ENCODE peak calls at places on chromosomes 16 and 17, in four cellular contexts. D is GM23338, H is A549, X is HCT116. J is an unnamed sample.

GRCh38 chr16:68345958-68346635 is 35.3 kb downstream of the PRMT7 start:
- DNase-seq in D (no peak), H (no peak), X (no peak), J (no peak)

GRCh38 chr17:50708050-50709000 is 611 bp upstream of the ANKRD40 start:
- DNase-seq in D (no peak), H (peak; percentile 44), X (no peak), J (no peak)

GRCh38 chr16:22027633-22028032 is 19.7 kb downstream of the MOSMO start:
- DNase-seq in D (no peak), H (no peak), X (no peak), J (no peak)

GRCh38 chr16:85396879-85397871 is 215.9 kb upstream of the GSE1 start:
- DNase-seq in D (peak; percentile 54), H (peak; percentile 28), X (no peak), J (peak; percentile 75)

GRCh38 chr17:32913593-32913992 is 14.4 kb upstream of the TMEM98 start:
- DNase-seq in D (no peak), H (no peak), X (no peak), J (no peak)

GRCh38 chr17:80755650-80756405 is 211.2 kb downstream of the RPTOR start:
- DNase-seq in D (peak; percentile 62), H (no peak), X (no peak), J (peak; percentile 29)

GRCh38 chr16:3282103-3282746 is 1.1 kb upstream of the ZNF263 start:
- DNase-seq in D (peak; percentile 87), H (no peak), X (no peak), J (no peak)

GRCh38 chr16:10242076-10242475 is 59.8 kb upstream of the GRIN2A start:
- DNase-seq in D (no peak), H (no peak), X (no peak), J (no peak)

GRCh38 chr17:73228748-73229236 is 32.9 kb downstream of the CPSF4L start:
- DNase-seq in D (peak; percentile 36), H (peak; percentile 70), X (peak; percentile 36), J (peak; percentile 54)

GRCh38 chr17:34416116-34416515 is 53.1 kb upstream of the CCL1 start:
- DNase-seq in D (no peak), H (no peak), X (no peak), J (no peak)

GRCh38 chr16:16093625-16094332 is 129.5 kb downstream of the ABCC6 start:
- DNase-seq in D (no peak), H (no peak), X (no peak), J (no peak)

GRCh38 chr16:86783626-86784266 is 205.4 kb downstream of the FOXL1 start:
- DNase-seq in D (no peak), H (no peak), X (no peak), J (no peak)

GRCh38 chr17:50779747-50780363 is 12.5 kb upstream of the ANKRD40CL start:
- DNase-seq in D (no peak), H (no peak), X (no peak), J (no peak)

GRCh38 chr16:10923650-10924214 is 18.5 kb downstream of the DEXI start:
- DNase-seq in D (no peak), H (no peak), X (no peak), J (no peak)

GRCh38 chr16:84763629-84764028 is 56.2 kb upstream of the CRISPLD2 start:
- DNase-seq in D (peak; percentile 42), H (no peak), X (no peak), J (no peak)

GRCh38 chr16:12896562-12896961 is 4.8 kb upstream of the SHISA9 start:
- DNase-seq in D (peak; percentile 90), H (peak; percentile 60), X (peak; percentile 32), J (peak; percentile 29)

GRCh38 chr17:21168555-21168865 is 41.7 kb downstream of the DHRS7B start:
- DNase-seq in D (no peak), H (no peak), X (no peak), J (no peak)

GRCh38 chr16:81005644-81006471 is 827 bp downstream of the CMC2 start:
- DNase-seq in D (peak; percentile 46), H (peak; percentile 57), X (peak; percentile 21), J (no peak)

GRCh38 chr17:58822148-58823050 is 66.7 kb downstream of the PPM1E start:
- DNase-seq in D (no peak), H (no peak), X (no peak), J (no peak)

GRCh38 chr17:27540300-27541105 is 84.3 kb downstream of the KSR1 start:
- DNase-seq in D (no peak), H (peak; percentile 97), X (no peak), J (no peak)

GRCh38 chr17:77916771-77917481 is 41.6 kb upstream of the TNRC6C start:
- DNase-seq in D (no peak), H (no peak), X (no peak), J (no peak)

GRCh38 chr16:47424846-47425245 is 36.0 kb downstream of the ITFG1 start:
- DNase-seq in D (peak; percentile 64), H (peak; percentile 5), X (no peak), J (no peak)

GRCh38 chr17:4980644-4981216 is 6.7 kb downstream of the CAMTA2 start:
- DNase-seq in D (peak; percentile 95), H (peak; percentile 65), X (no peak), J (peak; percentile 60)

GRCh38 chr16:27640277-27640600 is 90.3 kb downstream of the KATNIP start:
- DNase-seq in D (peak; percentile 44), H (no peak), X (no peak), J (no peak)

GRCh38 chr16:4005281-4005680 is 111.0 kb downstream of the ADCY9 start:
- DNase-seq in D (no peak), H (no peak), X (no peak), J (no peak)

GRCh38 chr16:35391328-35391727 is 1931.9 kb downstream of the TP53TG3F start:
- DNase-seq in D (peak; percentile 32), H (peak; percentile 40), X (peak; percentile 6), J (no peak)

DNA sequence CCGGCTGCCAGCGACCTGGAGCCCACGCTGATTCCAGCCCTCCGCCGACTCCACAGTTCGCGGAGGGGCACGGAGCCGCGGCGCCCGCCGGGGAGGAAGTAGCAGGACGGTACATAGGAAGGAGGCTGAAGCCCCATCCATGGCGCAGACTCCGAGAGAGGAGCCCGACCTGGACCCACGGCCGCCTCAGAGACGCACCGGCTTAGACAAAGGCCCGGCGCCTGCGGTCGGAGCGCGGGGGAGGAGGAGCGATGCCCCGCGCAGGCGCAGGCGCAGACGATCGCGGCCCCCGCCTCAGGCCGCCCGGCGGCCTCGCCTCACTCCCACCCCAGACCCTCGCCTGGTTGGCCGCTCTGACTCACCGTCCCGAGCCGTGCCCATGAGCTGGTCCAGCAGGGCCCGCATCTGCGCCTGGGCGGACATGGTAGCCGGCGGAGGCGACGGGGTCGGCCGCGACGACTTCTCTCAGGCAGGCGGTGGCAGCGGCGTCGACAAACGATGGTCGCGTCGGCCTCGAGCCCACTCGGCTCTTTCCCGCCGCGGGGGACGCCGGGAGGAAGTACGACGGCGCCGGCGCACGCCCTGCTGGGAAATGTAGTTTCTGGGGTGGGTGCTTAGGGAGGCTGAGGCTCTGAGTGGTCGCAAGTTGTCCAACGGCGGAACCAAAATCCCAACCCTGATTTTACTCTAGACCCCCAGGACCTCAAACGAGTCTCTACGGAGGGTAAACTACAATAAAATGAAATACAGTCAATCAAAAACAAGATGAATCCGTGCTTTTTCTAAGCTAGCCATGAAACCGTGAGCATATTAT is at the start of gene LUC7L:
- DNase-seq in D (peak; percentile 96), H (peak; percentile 91), X (peak; percentile 34), J (peak; percentile 97)
- TF ChIP-seq REST in D (no peak), H (no peak), X (no peak), J (peak; percentile 55)

DNA sequence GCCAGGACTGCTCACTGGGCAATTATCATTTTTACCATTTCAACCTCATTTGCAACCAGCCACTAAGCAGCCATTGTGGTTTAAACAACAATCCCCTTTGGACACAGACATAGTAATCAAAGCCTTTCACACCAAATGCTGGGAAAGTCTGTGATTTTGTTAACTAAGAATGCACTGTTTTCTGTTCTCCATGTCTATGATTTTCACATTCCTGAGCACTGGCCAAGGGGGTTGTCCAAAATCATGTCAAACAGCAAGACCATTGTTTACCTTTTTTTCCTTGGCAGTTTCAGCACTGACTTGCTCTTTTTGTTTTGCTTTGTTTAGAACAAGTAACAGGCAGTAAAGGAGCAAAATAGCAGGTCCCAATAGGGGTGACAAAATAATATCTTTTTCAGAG is 106.3 kb upstream of the SIAH1 start:
- DNase-seq in D (no peak), H (no peak), X (no peak), J (no peak)
- TF ChIP-seq REST in D (no peak), H (no peak), X (no peak), J (no peak)

GRCh38 chr16:89069920-89070319 is 23.7 kb upstream of the ACSF3 start:
- DNase-seq in D (no peak), H (no peak), X (no peak), J (no peak)

GRCh38 chr16:89067677-89068076 is 26.0 kb upstream of the ACSF3 start:
- DNase-seq in D (no peak), H (no peak), X (no peak), J (no peak)

GRCh38 chr16:89072216-89073130 is 21.2 kb upstream of the ACSF3 start:
- DNase-seq in D (no peak), H (no peak), X (no peak), J (no peak)

GRCh38 chr16:89071686-89072182 is 21.9 kb upstream of the ACSF3 start:
- DNase-seq in D (no peak), H (no peak), X (no peak), J (peak; percentile 53)

DNA sequence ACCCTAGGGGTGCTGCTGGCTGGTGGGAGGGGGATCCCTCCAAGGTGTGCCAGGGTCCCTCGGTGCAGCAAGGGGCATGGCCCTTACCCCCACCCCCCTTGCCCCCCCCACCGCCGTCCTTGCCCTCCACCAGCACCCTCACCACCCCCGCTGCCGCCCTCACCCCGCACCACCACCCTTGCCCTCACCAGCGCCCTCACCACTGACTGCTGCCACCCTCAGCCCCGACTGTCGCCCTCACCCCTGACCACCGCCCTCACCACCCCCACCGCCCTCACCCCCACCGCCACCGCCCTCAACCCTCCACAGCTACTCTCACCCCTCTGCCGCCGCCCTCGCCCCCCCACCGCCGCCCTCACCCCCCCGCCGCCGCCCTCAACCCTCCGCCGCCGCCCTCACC is 23.1 kb upstream of the ACSF3 start:
- DNase-seq in D (no peak), H (no peak), X (no peak), J (no peak)
- TF ChIP-seq REST in D (no peak), H (no peak), X (no peak), J (no peak)

GRCh38 chr17:61393550-61393903 is 6.1 kb upstream of the TBX2 start:
- DNase-seq in D (no peak), H (peak; percentile 51), X (no peak), J (no peak)

GRCh38 chr17:61392679-61393078 is 7.0 kb upstream of the TBX2 start:
- DNase-seq in D (no peak), H (no peak), X (no peak), J (no peak)

GRCh38 chr17:61389670-61390478 is 9.8 kb upstream of the TBX2 start:
- DNase-seq in D (peak; percentile 86), H (peak; percentile 58), X (no peak), J (peak; percentile 66)

GRCh38 chr17:61390479-61390791 is 9.2 kb upstream of the TBX2 start:
- DNase-seq in D (no peak), H (no peak), X (no peak), J (no peak)

DNA sequence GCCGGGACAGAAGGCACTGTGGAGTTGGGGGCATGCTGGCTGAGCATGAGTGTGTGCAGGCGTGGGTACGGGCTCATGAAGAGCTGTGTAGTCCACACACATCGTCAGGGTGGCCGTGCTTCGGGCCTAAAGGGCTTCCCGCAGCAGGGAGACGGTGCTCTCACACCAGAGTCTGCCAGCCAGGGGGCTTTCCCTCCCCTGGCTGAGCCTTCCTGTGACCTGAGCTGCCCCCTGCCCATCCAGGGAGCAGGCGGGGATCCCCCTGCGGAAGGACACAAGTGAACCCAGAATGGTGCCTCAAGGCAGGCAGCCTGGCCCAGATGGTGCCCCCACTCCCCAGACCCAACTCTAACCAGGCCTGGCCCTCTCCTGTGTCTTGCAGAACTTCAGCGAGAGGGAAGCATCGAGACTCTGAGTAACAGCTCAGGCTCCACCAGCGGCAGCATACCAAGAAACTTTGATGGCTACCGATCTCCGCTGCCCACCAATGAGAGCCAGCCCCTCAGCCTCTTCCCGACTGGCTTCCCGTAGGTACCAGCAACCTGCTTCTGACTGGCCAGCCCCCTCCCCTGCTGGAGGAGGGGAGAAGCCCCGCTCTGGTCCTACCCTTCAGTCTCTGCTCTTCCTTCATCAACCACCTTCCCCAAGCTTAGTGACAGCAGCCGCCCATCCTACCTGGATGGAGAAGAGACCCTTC is 7.9 kb upstream of the TBX2 start:
- DNase-seq in D (no peak), H (no peak), X (no peak), J (no peak)
- TF ChIP-seq REST in D (no peak), H (no peak), X (no peak), J (no peak)